ENCODE peak calls at places on chromosome 9, in ten cellular contexts. G is substantia nigra; W is stimulated activated CD4-positive, alpha-beta T cell treated with anti-CD3 and anti-CD28 coated beads, Interleukin-1b, Interleukin-23, amount 100 ng/mL, for 1 hour; X is GM12892; H is CD4-positive, CD25-positive, alpha-beta regulatory T cell; F is choroid plexus epithelial cell; V is A549; I is midbrain; R is M059J; U is astrocyte of the cerebellum. J is an unnamed sample.

GRCh38 chr9:128168731-128169308 is 8.8 kb downstream of the BBLN start:
- DNase-seq in G (no peak), W (no peak), X (no peak), H (no peak), F (no peak), V (no peak), I (no peak), R (peak; percentile 85), U (no peak), J (no peak)

GRCh38 chr9:18233311-18233710 is 240.6 kb upstream of the ADAMTSL1 start:
- DNase-seq in G (no peak), W (no peak), X (no peak), H (no peak), F (no peak), V (no peak), I (no peak), R (no peak), U (no peak), J (no peak)

GRCh38 chr9:124133752-124134151 is 122.2 kb downstream of the LHX2 start:
- DNase-seq in G (peak; percentile 32), W (no peak), X (no peak), H (no peak), F (peak; percentile 58), V (no peak), I (peak; percentile 47), R (peak; percentile 76), U (no peak), J (peak; percentile 83)

GRCh38 chr9:13318027-13318426 is 38.5 kb upstream of the MPDZ start:
- DNase-seq in G (no peak), W (no peak), X (no peak), H (no peak), F (no peak), V (no peak), I (no peak), R (no peak), U (no peak), J (no peak)

GRCh38 chr9:127982912-127983311 is 2.1 kb upstream of the EEIG1 start:
- DNase-seq in G (no peak), W (no peak), X (no peak), H (no peak), F (no peak), V (no peak), I (no peak), R (no peak), U (no peak), J (no peak)

GRCh38 chr9:124415102-124415851 is at the start of gene PSMB7:
- DNase-seq in G (peak; percentile 86), W (peak; percentile 90), X (peak; percentile 83), H (peak; percentile 96), F (peak; percentile 98), V (peak; percentile 92), I (peak; percentile 96), R (peak; percentile 94), U (peak; percentile 93), J (peak; percentile 98)

GRCh38 chr9:70260606-70261005 is 1.8 kb downstream of the SMC5 start:
- DNase-seq in G (no peak), W (no peak), X (no peak), H (no peak), F (no peak), V (no peak), I (no peak), R (no peak), U (no peak), J (no peak)

GRCh38 chr9:102124465-102124864 is 386.0 kb upstream of the GRIN3A start:
- DNase-seq in G (no peak), W (no peak), X (no peak), H (no peak), F (no peak), V (no peak), I (no peak), R (no peak), U (no peak), J (no peak)